ENCODE peak calls at places on chromosomes 2 and 18, in seven cellular contexts. K is breast epithelium, W is endothelial cell of umbilical vein, G is sigmoid colon, V is HepG2, D is spleen, H is transverse colon. J is an unnamed sample.

GRCh38 chr2:42493885-42494433 is at the start of gene KCNG3:
- DNase-seq in G (peak), W (peak), K (no peak), V (peak), H (peak), D (peak), J (peak)

GRCh38 chr18:38575648-38576047 is 1010.0 kb upstream of the CELF4 start:
- DNase-seq in V (no peak), K (no peak), W (no peak), G (no peak), D (no peak), H (no peak), J (no peak)

GRCh38 chr2:119683717-119684443 is 4.9 kb downstream of the TMEM177 start:
- DNase-seq in G (no peak), K (no peak), D (peak), V (no peak), W (no peak), H (no peak), J (peak)

GRCh38 chr2:1495676-1496393 is 82.6 kb downstream of the TPO start:
- DNase-seq in D (peak), G (peak), H (peak), V (no peak), K (peak), W (no peak), J (no peak)

GRCh38 chr18:10376735-10377134 is 77.7 kb upstream of the APCDD1 start:
- DNase-seq in K (no peak), V (no peak), G (no peak), W (no peak), D (no peak), H (no peak), J (no peak)

GRCh38 chr2:43906448-43907122 is 67.8 kb downstream of the ABCG8 start:
- DNase-seq in G (no peak), H (no peak), D (no peak), K (no peak), V (peak), W (no peak), J (no peak)

GRCh38 chr2:42906557-42907380 is 114.4 kb upstream of the HAAO start:
- DNase-seq in H (peak), V (no peak), W (peak), K (no peak), G (peak), D (no peak), J (peak)

GRCh38 chr2:30798536-30798991 is 8.7 kb downstream of the CAPN13 start:
- DNase-seq in G (no peak), H (no peak), W (no peak), V (no peak), D (no peak), K (no peak), J (no peak)

GRCh38 chr2:191396794-191397193 is 151.6 kb downstream of the MYO1B start:
- DNase-seq in V (no peak), G (no peak), H (no peak), D (no peak), W (no peak), K (no peak), J (no peak)

DNA sequence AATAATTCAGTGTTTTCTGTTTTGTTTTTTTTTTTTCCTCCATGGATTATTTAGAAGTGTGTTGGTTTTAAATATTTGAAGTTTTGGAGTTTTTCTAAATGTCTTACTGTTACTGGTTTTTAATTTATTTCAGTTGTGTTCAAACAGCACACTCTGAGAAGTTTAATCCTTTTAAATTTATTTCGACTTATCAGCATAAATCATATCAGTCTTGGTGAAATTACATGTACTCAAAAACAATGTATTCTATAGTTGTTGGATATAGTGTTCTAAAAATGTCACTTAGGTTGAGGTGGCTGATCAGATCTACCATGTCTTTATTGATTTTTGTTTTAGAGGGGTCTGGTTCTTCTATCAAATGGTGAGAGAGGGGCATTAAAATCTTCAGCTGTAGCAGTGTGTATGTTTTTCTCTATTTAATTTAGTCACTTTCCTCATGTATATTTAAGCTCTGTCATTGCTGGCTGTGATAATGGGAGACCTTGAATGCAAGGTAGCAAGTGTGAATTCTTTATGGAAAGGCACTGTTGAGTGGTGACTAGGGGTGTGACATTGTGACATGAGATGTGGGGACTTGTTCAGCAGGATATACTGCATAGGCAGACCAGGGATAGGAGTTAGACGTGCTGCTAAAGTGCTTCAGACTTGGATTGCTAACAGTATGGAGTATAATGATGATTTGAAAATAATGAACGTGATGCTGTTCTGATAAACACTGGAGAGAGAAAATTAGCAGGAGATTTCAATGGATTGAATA is 134.9 kb downstream of the NCOA1 start:
- DNase-seq in H (no peak), W (no peak), G (no peak), K (no peak), V (no peak), D (no peak), J (no peak)
- TF ChIP-seq POLR2AphosphoS5 in H (no peak), W (no peak), G (no peak), K (no peak), V (no peak), D (no peak), J (no peak)

GRCh38 chr2:216878072-216878471 is 18.2 kb upstream of the TNP1 start:
- DNase-seq in V (no peak), G (no peak), H (no peak), K (no peak), W (no peak), D (no peak), J (no peak)

GRCh38 chr2:216875861-216876260 is 16.0 kb upstream of the TNP1 start:
- DNase-seq in W (no peak), V (no peak), K (no peak), D (no peak), H (no peak), G (no peak), J (no peak)

GRCh38 chr2:216873573-216873972 is 13.7 kb upstream of the TNP1 start:
- DNase-seq in G (no peak), H (no peak), K (no peak), W (no peak), V (no peak), D (no peak), J (no peak)

GRCh38 chr2:216879727-216880508 is 20.1 kb upstream of the TNP1 start:
- DNase-seq in K (no peak), H (no peak), W (no peak), V (no peak), G (no peak), D (no peak), J (no peak)

GRCh38 chr2:216877085-216877484 is 17.2 kb upstream of the TNP1 start:
- DNase-seq in K (no peak), D (no peak), H (no peak), W (peak), V (no peak), G (no peak), J (no peak)
- TF ChIP-seq CTCF in K (no peak), D (no peak), H (no peak), W (peak), V (no peak), G (no peak), J (no peak)

GRCh38 chr2:163345795-163346573 is 389.8 kb downstream of the FIGN start:
- DNase-seq in G (no peak), V (peak), W (peak), H (no peak), K (no peak), D (no peak), J (no peak)

GRCh38 chr2:163348843-163349395 is 386.9 kb downstream of the FIGN start:
- DNase-seq in K (no peak), W (peak), G (no peak), V (peak), D (no peak), H (peak), J (no peak)

GRCh38 chr2:163351966-163352365 is 383.8 kb downstream of the FIGN start:
- DNase-seq in H (no peak), V (no peak), W (no peak), D (no peak), K (no peak), G (no peak), J (no peak)

GRCh38 chr2:163343316-163343715 is 392.5 kb downstream of the FIGN start:
- DNase-seq in G (no peak), W (no peak), K (no peak), H (no peak), V (no peak), D (no peak), J (no peak)

GRCh38 chr2:163347982-163348842 is 387.6 kb downstream of the FIGN start:
- DNase-seq in D (peak), G (peak), V (no peak), W (peak), K (peak), H (peak), J (peak)
- TF ChIP-seq POLR2AphosphoS5 in D (peak), G (peak), V (no peak), W (peak), K (peak), H (peak), J (peak)

GRCh38 chr2:64643838-64644219 is 9.9 kb downstream of the SERTAD2 start:
- DNase-seq in V (no peak), K (no peak), D (no peak), H (no peak), W (no peak), G (no peak), J (no peak)

GRCh38 chr2:64646007-64646880 is 7.5 kb downstream of the SERTAD2 start:
- DNase-seq in H (peak), D (peak), V (peak), G (peak), K (peak), W (peak), J (peak)

GRCh38 chr2:64641585-64641984 is 12.1 kb downstream of the SERTAD2 start:
- DNase-seq in W (no peak), D (no peak), K (no peak), V (no peak), H (no peak), G (no peak), J (no peak)

GRCh38 chr2:64645014-64645418 is 8.7 kb downstream of the SERTAD2 start:
- DNase-seq in H (peak), G (peak), K (no peak), D (no peak), V (peak), W (peak), J (peak)

GRCh38 chr2:64644240-64645013 is 9.3 kb downstream of the SERTAD2 start:
- DNase-seq in W (peak), K (no peak), D (peak), G (peak), H (peak), V (peak), J (peak)
- TF ChIP-seq CTCF in W (no peak), K (no peak), D (no peak), G (no peak), H (no peak), V (no peak), J (no peak)

DNA sequence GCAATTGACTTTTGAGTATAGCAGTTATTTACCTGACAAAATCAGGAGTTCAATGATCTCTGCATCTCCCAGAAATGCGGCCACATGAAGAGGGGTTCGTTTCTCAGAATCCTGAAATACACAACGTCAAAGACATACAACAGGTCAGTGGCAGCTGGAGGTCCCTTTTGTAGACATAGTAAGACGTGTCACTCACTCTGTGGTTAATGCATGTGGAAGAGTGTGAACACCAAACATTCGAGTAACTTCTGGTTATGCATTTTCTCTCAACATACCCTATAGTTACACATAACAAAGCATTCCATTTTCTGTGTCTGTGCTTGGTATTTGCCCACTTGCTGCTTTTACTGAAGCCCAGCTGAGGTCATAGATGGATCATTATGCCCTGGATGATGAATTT is 163.6 kb downstream of the ANKRD44 start:
- DNase-seq in G (no peak), K (no peak), W (no peak), D (no peak), V (no peak), H (no peak), J (no peak)
- TF ChIP-seq POLR2AphosphoS5 in G (no peak), K (no peak), W (no peak), D (no peak), V (no peak), H (no peak), J (no peak)

DNA sequence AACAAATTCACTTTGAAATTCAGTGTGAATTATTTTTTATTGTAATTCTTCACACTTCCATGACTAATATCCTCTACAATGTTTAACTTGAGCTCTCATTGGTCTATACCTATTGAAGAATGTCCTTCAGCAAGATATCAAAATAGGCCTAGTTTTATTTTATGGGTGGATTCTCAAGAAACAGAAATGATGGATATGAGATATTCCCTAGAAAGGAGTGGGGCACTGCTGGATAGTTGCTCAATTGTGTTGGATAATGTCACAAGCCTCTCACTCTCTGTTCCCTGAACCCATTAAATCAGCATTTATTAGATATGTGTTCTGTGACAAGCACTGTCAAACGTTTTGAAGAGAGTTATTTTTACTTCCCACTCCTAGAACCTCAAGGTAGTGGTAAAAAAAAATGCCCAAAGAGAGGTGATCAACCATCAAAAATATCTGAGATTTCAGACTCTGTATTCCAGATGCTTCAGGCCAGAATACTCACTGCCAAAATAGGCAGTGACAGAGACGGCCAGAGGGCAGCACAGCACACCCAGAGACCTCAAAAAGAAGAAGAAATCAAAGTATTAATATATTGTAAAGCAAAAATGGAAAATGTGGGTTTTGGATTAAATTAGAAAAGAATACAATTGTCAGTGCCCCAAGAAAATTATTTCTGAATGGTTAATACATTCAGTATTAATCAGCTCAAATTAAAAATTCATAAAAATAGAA is 87.6 kb downstream of the TRIB2 start:
- DNase-seq in D (no peak), V (no peak), G (no peak), H (no peak), K (no peak), W (no peak), J (no peak)
- TF ChIP-seq CTCF in D (no peak), V (no peak), G (no peak), H (no peak), K (no peak), W (no peak), J (no peak)

GRCh38 chr18:48410095-48410920 is 1.1 kb upstream of the ZBTB7C start:
- DNase-seq in D (peak), K (peak), H (peak), W (peak), G (peak), V (peak), J (peak)
- TF ChIP-seq POLR2AphosphoS5 in D (peak), K (no peak), H (no peak), W (no peak), G (peak), V (no peak), J (peak)

GRCh38 chr18:80154293-80154692 is 45.2 kb downstream of the ADNP2 start:
- DNase-seq in D (no peak), K (no peak), V (peak), H (no peak), G (no peak), W (peak), J (no peak)
- TF ChIP-seq CTCF in D (peak), K (no peak), V (peak), H (peak), G (no peak), W (peak), J (peak)

GRCh38 chr2:160700415-160700814 is 206.8 kb upstream of the RBMS1 start:
- DNase-seq in G (no peak), W (no peak), D (no peak), H (no peak), V (no peak), K (no peak), J (no peak)

GRCh38 chr2:160701822-160702221 is 208.2 kb upstream of the RBMS1 start:
- DNase-seq in W (no peak), V (no peak), H (no peak), G (no peak), D (no peak), K (no peak), J (no peak)

GRCh38 chr2:160703648-160704585 is 210.3 kb upstream of the RBMS1 start:
- DNase-seq in W (no peak), D (no peak), H (peak), V (no peak), K (no peak), G (no peak), J (no peak)

GRCh38 chr2:160697817-160698216 is 204.2 kb upstream of the RBMS1 start:
- DNase-seq in K (no peak), V (no peak), G (no peak), D (no peak), W (no peak), H (no peak), J (no peak)

DNA sequence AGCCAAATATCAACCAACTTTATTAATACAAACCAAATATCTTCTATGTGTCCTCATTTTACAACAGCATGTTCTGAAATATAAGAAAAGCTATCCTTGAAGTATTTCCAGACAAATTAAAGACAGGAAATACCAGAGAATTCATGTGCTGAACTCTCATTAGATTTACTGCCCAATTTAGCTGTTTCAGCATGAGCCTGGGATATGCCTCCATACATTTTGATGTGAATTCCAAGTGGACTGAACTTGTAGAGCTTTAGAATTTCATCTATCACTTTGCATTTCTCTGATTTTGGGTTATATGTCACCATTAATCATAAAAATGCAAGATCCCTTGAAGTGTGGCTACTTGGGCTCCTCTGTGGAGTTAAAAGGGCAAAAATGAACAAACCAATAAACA is 206.4 kb upstream of the RBMS1 start:
- DNase-seq in V (no peak), W (peak), H (no peak), D (no peak), G (no peak), K (no peak), J (no peak)
- TF ChIP-seq POLR2AphosphoS5 in V (no peak), W (no peak), H (no peak), D (no peak), G (no peak), K (no peak), J (no peak)

DNA sequence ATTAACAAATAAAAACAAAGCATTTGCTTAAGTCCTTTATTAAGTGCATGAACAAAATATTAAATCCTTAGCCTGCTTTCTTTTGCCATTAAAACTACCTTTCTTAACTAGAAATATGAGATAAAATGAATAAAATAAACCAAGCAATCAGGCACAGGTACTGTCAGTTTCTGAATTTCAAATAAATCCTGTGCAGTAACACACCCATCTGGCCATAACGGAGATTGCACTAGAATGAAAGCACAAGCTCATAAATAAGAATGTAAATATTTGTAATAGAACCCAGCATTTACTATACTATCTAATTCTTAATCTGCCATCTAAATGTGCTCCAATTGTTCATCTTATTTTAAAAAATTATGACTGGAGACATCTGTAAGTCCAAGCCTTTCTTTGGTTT is 31.9 kb downstream of the PRKRA start:
- DNase-seq in G (no peak), H (no peak), W (peak), V (no peak), K (no peak), D (no peak), J (no peak)
- TF ChIP-seq CTCF in G (no peak), H (peak), W (peak), V (no peak), K (peak), D (no peak), J (peak)

J was measured in stomach.